ENCODE peak calls at places on chromosomes 13 and 19, in four cellular contexts. X is tibial artery, D is hepatocyte, R is astrocyte of the spinal cord. B is an unnamed sample.

GRCh38 chr19:55663846-55664536 is 9.2 kb downstream of the U2AF2 start:
- DNase-seq in X (no peak), D (no peak), R (no peak), B (no peak)

GRCh38 chr19:40217027-40217810 is 965 bp downstream of the TTC9B start:
- DNase-seq in X (no peak), D (peak), R (no peak), B (peak)

GRCh38 chr19:38538793-38539528 is 78.8 kb downstream of the MAP4K1 start:
- DNase-seq in X (no peak), D (no peak), R (no peak), B (no peak)

GRCh38 chr19:13692096-13692495 is 72.2 kb upstream of the MRI1 start:
- DNase-seq in X (no peak), D (no peak), R (peak), B (no peak)

GRCh38 chr13:43528992-43529391 is 257.8 kb downstream of the ENOX1 start:
- DNase-seq in X (no peak), D (no peak), R (no peak), B (no peak)

GRCh38 chr13:114313061-114313860 is 1.0 kb upstream of the CHAMP1 start:
- DNase-seq in X (no peak), D (no peak), R (no peak), B (no peak)

GRCh38 chr13:46097015-46097414 is 7.8 kb downstream of the CPB2 start:
- DNase-seq in X (no peak), D (no peak), R (no peak), B (no peak)

GRCh38 chr19:18832331-18833140 is 777 bp downstream of the UPF1 start:
- DNase-seq in X (no peak), D (peak), R (no peak), B (peak)

GRCh38 chr19:41442473-41443360 is at the start of gene ERICH4:
- DNase-seq in X (no peak), D (no peak), R (no peak), B (peak)

GRCh38 chr19:30830875-30831274 is 458.7 kb downstream of the ZNF536 start:
- DNase-seq in X (no peak), D (no peak), R (no peak), B (no peak)

GRCh38 chr13:30752991-30753616 is 17.8 kb downstream of the ALOX5AP start:
- DNase-seq in X (no peak), D (no peak), R (no peak), B (no peak)

GRCh38 chr19:51861870-51862622 is 25.7 kb downstream of the ZNF577 start:
- DNase-seq in X (no peak), D (no peak), R (no peak), B (no peak)

GRCh38 chr19:33375760-33376159 is 2.3 kb downstream of the CEBPG start:
- DNase-seq in X (no peak), D (no peak), R (peak), B (no peak)

GRCh38 chr13:21909331-21909730 is 238.5 kb downstream of the FGF9 start:
- DNase-seq in X (no peak), D (no peak), R (no peak), B (no peak)

GRCh38 chr13:21984156-21984555 is 313.3 kb downstream of the FGF9 start:
- DNase-seq in X (no peak), D (no peak), R (no peak), B (no peak)

GRCh38 chr19:54188224-54188871 is 1.0 kb downstream of the MBOAT7 start:
- DNase-seq in X (no peak), D (peak), R (peak), B (peak)

GRCh38 chr19:30317403-30317802 is 54.8 kb upstream of the ZNF536 start:
- DNase-seq in X (no peak), D (no peak), R (no peak), B (no peak)

GRCh38 chr13:45860240-45860639 is 8.7 kb upstream of the SIAH3 start:
- DNase-seq in X (no peak), D (no peak), R (no peak), B (no peak)

GRCh38 chr13:99227331-99227900 is 26.8 kb downstream of the UBAC2 start:
- DNase-seq in X (no peak), D (no peak), R (no peak), B (no peak)
- H3K4me3 ChIP-seq in X (no peak), D (no peak), R (no peak), B (no peak)

DNA sequence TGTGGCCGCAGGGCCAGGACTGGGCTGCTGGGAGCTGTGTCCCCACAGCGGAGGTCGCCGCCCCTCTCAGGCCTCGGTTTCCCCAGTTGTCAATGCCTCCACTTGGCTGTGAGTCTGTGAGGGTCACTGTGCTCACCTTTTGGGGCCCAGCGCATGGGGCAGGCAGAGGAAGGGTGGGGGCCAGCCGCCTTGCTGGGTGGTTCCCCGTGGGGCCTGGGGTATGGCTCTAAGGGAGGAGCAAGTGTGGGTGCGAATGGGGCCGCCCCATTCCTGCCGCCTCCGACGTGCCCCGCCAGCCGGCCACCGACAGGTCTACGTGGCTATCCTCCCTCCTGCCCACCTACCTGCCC is 803 bp upstream of the FGF22 start:
- DNase-seq in X (no peak), D (no peak), R (no peak), B (no peak)
- H3K4me3 ChIP-seq in X (peak), D (no peak), R (peak), B (no peak)

DNA sequence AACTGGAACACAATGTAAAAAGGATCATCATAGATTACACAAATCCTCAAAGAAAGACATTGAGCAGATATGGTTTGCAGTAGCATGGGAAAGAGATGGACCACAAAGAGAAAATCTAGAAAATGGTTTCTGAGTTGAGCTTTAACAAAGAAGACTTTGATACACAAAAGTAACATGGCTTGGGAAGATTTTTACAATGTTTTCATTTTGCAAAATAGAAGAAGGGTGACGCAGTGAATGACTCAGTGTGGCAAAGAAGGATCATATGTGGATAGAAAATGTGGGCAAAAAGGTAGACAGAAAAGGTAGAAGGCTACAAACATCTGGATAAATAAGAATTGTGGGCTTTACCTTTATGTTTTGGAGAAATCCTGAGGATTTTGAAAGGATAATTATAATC is 1220.5 kb downstream of the PCDH17 start:
- DNase-seq in X (no peak), D (no peak), R (peak), B (no peak)
- H3K4me3 ChIP-seq in X (no peak), D (no peak), R (no peak), B (no peak)

GRCh38 chr13:99629641-99630040 is 128.4 kb downstream of the TM9SF2 start:
- DNase-seq in X (no peak), D (no peak), R (no peak), B (no peak)
- H3K4me3 ChIP-seq in X (no peak), D (no peak), R (no peak), B (no peak)

GRCh38 chr13:40315416-40316064 is 350.9 kb downstream of the FOXO1 start:
- DNase-seq in X (no peak), D (peak), R (no peak), B (peak)
- H3K4me3 ChIP-seq in X (no peak), D (no peak), R (no peak), B (no peak)

GRCh38 chr19:9407827-9408226 is 27.5 kb downstream of the ZNF266 start:
- DNase-seq in X (no peak), D (no peak), R (no peak), B (no peak)
- H3K4me3 ChIP-seq in X (no peak), D (no peak), R (no peak), B (no peak)

GRCh38 chr19:49193822-49194394 is 36.3 kb downstream of the TRPM4 start:
- DNase-seq in X (no peak), D (no peak), R (no peak), B (no peak)

GRCh38 chr19:49200238-49200862 is 42.8 kb downstream of the TRPM4 start:
- DNase-seq in X (no peak), D (no peak), R (no peak), B (peak)

GRCh38 chr19:49201042-49201441 is 43.5 kb downstream of the TRPM4 start:
- DNase-seq in X (no peak), D (no peak), R (no peak), B (no peak)

GRCh38 chr19:49194408-49194807 is 36.8 kb downstream of the TRPM4 start:
- DNase-seq in X (no peak), D (no peak), R (no peak), B (no peak)

GRCh38 chr19:49196527-49197240 is 39.1 kb downstream of the TRPM4 start:
- DNase-seq in X (no peak), D (no peak), R (no peak), B (peak)
- H3K4me3 ChIP-seq in X (peak), D (no peak), R (no peak), B (no peak)

GRCh38 chr13:98761979-98762616 is 9.6 kb upstream of the SLC15A1 start:
- DNase-seq in X (no peak), D (no peak), R (no peak), B (no peak)
- H3K4me3 ChIP-seq in X (no peak), D (no peak), R (no peak), B (no peak)

B was measured in H7.